ENCODE peak calls at places on chromosomes 4 and X, in five cellular contexts. N, Q, J, T and Y are unnamed samples.

GRCh38 chrX:150575415-150575814 is 7.0 kb downstream of the MTM1 start:
- DNase-seq in N (peak; percentile 38), Q (no peak), J (no peak), T (no peak), Y (no peak)

GRCh38 chrX:48684134-48684533 is 535 bp downstream of the WAS start:
- DNase-seq in N (no peak), Q (no peak), J (no peak), T (no peak), Y (no peak)

GRCh38 chr4:15855804-15856475 is 77.8 kb downstream of the CD38 start:
- DNase-seq in N (no peak), Q (no peak), J (no peak), T (no peak), Y (no peak)

GRCh38 chr4:139761461-139761860 is 95.8 kb downstream of the MGST2 start:
- DNase-seq in N (peak; percentile 29), Q (peak; percentile 63), J (no peak), T (no peak), Y (peak; percentile 74)

GRCh38 chr4:170691168-170691567 is 601.4 kb upstream of the AADAT start:
- DNase-seq in N (no peak), Q (no peak), J (no peak), T (no peak), Y (no peak)

GRCh38 chr4:150562751-150563150 is 19.2 kb upstream of the MAB21L2 start:
- DNase-seq in N (no peak), Q (no peak), J (no peak), T (no peak), Y (no peak)

GRCh38 chr4:8534601-8535000 is 45.6 kb upstream of the GPR78 start:
- DNase-seq in N (no peak), Q (no peak), J (no peak), T (no peak), Y (peak; percentile 15)

GRCh38 chr4:6986067-6986780 is 56.9 kb upstream of the TADA2B start:
- DNase-seq in N (no peak), Q (no peak), J (no peak), T (no peak), Y (peak; percentile 44)

GRCh38 chr4:89561051-89561450 is 253.5 kb upstream of the GPRIN3 start:
- DNase-seq in N (no peak), Q (no peak), J (no peak), T (no peak), Y (no peak)

GRCh38 chr4:41653523-41653922 is 95.0 kb downstream of the PHOX2B start:
- DNase-seq in N (no peak), Q (no peak), J (no peak), T (no peak), Y (no peak)

GRCh38 chr4:58649236-58649635 is 1539.1 kb upstream of the IGFBP7 start:
- DNase-seq in N (no peak), Q (no peak), J (no peak), T (no peak), Y (no peak)

GRCh38 chrX:100680756-100681155 is 36.8 kb downstream of the SRPX2 start:
- DNase-seq in N (no peak), Q (no peak), J (no peak), T (no peak), Y (no peak)

GRCh38 chr4:2786152-2786671 is 6.7 kb upstream of the SH3BP2 start:
- DNase-seq in N (peak; percentile 74), Q (no peak), J (peak; percentile 49), T (no peak), Y (no peak)

GRCh38 chr4:7620086-7620813 is 185.5 kb upstream of the PSAPL1 start:
- DNase-seq in N (no peak), Q (no peak), J (no peak), T (no peak), Y (no peak)

GRCh38 chr4:86935499-86935832 is 655 bp downstream of the AFF1 start:
- DNase-seq in N (no peak), Q (no peak), J (no peak), T (no peak), Y (peak; percentile 63)

GRCh38 chr4:129806986-129807385 is 711.0 kb downstream of the C4orf33 start:
- DNase-seq in N (no peak), Q (no peak), J (no peak), T (no peak), Y (no peak)

GRCh38 chrX:102745513-102746133 is 25.1 kb downstream of the GPRASP3 start:
- DNase-seq in N (no peak), Q (no peak), J (no peak), T (no peak), Y (peak; percentile 72)

GRCh38 chr4:59630922-59631321 is 1569.2 kb upstream of the ADGRL3 start:
- DNase-seq in N (no peak), Q (no peak), J (no peak), T (no peak), Y (no peak)

GRCh38 chr4:52560844-52561280 is 98.2 kb downstream of the USP46 start:
- DNase-seq in N (no peak), Q (no peak), J (no peak), T (peak; percentile 25), Y (no peak)

GRCh38 chrX:40625294-40625693 is 2.1 kb downstream of the MPC1L start:
- DNase-seq in N (no peak), Q (no peak), J (no peak), T (no peak), Y (no peak)

GRCh38 chr4:60948008-60948407 is 252.1 kb upstream of the ADGRL3 start:
- DNase-seq in N (no peak), Q (no peak), J (no peak), T (no peak), Y (no peak)

GRCh38 chr4:174277433-174277832 is 6.0 kb downstream of the FBXO8 start:
- DNase-seq in N (no peak), Q (no peak), J (no peak), T (no peak), Y (no peak)

GRCh38 chr4:56656346-56656643 is 24.8 kb downstream of the HOPX start:
- DNase-seq in N (peak; percentile 18), Q (no peak), J (no peak), T (no peak), Y (peak; percentile 49)

GRCh38 chrX:115639481-115639880 is 78.5 kb downstream of the PLS3 start:
- DNase-seq in N (no peak), Q (no peak), J (no peak), T (no peak), Y (peak; percentile 36)

GRCh38 chr4:135243960-135244561 is 1042.5 kb upstream of the PABPC4L start:
- DNase-seq in N (no peak), Q (no peak), J (no peak), T (peak; percentile 4), Y (no peak)

GRCh38 chr4:5165419-5166369 is 114.4 kb downstream of the STK32B start:
- DNase-seq in N (no peak), Q (no peak), J (no peak), T (no peak), Y (peak; percentile 9)

GRCh38 chrX:112048707-112049106 is 33.9 kb downstream of the TRPC5 start:
- DNase-seq in N (no peak), Q (no peak), J (peak; percentile 33), T (no peak), Y (peak; percentile 4)

GRCh38 chr4:1478766-1479355 is 72.6 kb upstream of the NKX1-1 start:
- DNase-seq in N (no peak), Q (no peak), J (peak; percentile 30), T (no peak), Y (no peak)

GRCh38 chrX:35728481-35728880 is 69.7 kb upstream of the MAGEB16 start:
- DNase-seq in N (no peak), Q (no peak), J (no peak), T (no peak), Y (peak; percentile 66)

GRCh38 chr4:116183241-116183640 is 902.1 kb downstream of the TRAM1L1 start:
- DNase-seq in N (no peak), Q (no peak), J (no peak), T (no peak), Y (no peak)

GRCh38 chr4:116180056-116180690 is 905.2 kb downstream of the TRAM1L1 start:
- DNase-seq in N (peak; percentile 23), Q (peak; percentile 4), J (no peak), T (no peak), Y (peak; percentile 29)
- TF ChIP-seq CTCF in N (peak; percentile 33), Q (peak; percentile 82), J (peak; percentile 53), T (no peak), Y (peak; percentile 66)

DNA sequence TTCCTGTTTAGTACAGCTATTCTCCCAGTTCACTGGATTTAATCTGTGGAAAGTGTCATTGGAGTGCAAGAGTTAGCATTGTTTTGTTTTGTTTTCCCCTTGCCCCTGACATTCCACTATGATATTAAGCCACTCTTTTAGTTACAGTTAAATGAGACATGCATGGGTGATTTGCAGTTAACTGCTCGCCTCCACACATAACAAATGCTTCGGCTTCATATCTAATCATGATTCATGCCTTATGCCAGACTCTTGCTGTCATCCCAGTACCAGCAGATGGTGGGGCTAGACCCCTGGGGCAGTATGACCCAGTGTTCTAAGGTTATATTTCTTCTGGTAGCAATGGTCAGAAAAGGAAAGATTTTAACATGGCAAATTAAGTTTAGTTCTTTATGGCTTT is 80.1 kb downstream of the RAP1GDS1 start:
- DNase-seq in N (no peak), Q (peak; percentile 8), J (no peak), T (peak; percentile 24), Y (no peak)
- TF ChIP-seq CTCF in N (no peak), Q (peak; percentile 13), J (no peak), T (no peak), Y (no peak)

GRCh38 chr4:99563310-99564186 is at the start of gene TRMT10A:
- DNase-seq in N (peak; percentile 98), Q (peak; percentile 96), J (peak; percentile 99), T (peak; percentile 94), Y (peak; percentile 99)
- TF ChIP-seq CTCF in N (no peak), Q (no peak), J (peak; percentile 16), T (no peak), Y (peak; percentile 14)

GRCh38 chr4:25144870-25145481 is 15.3 kb downstream of the SEPSECS start:
- DNase-seq in N (peak; percentile 17), Q (peak; percentile 36), J (no peak), T (no peak), Y (peak; percentile 29)
- TF ChIP-seq CTCF in N (peak; percentile 43), Q (peak; percentile 92), J (peak; percentile 54), T (peak; percentile 56), Y (peak; percentile 61)

GRCh38 chrX:53001958-53002357 is 43.6 kb upstream of the FAM156A start:
- DNase-seq in N (no peak), Q (no peak), J (no peak), T (no peak), Y (no peak)
- TF ChIP-seq CTCF in N (no peak), Q (no peak), J (no peak), T (no peak), Y (no peak)

GRCh38 chr4:85703098-85703497 is 228.1 kb downstream of the ARHGAP24 start:
- DNase-seq in N (no peak), Q (peak; percentile 33), J (no peak), T (no peak), Y (no peak)

GRCh38 chr4:85713005-85713404 is 238.1 kb downstream of the ARHGAP24 start:
- DNase-seq in N (no peak), Q (peak; percentile 81), J (no peak), T (no peak), Y (no peak)

GRCh38 chr4:85707591-85707990 is 232.6 kb downstream of the ARHGAP24 start:
- DNase-seq in N (peak; percentile 64), Q (peak; percentile 64), J (no peak), T (no peak), Y (no peak)

DNA sequence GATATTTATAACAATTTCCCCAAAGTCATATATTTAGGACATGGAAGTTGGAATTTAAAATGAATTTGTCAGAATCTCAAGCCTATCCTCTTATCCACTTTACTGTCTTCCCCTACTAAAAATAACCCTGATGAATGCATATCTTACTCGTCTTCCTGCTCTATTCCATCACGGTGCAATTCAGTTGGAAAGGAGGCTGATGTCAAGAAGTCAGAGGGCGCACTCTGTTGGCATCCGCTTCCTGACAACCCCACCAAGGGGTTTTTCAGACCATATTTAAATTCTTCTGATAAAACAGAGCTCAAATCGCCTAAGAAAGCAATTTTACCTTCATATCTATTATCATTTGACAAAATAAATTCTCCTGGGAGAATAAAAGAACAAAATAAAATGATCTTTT is 233.5 kb downstream of the ARHGAP24 start:
- DNase-seq in N (no peak), Q (no peak), J (no peak), T (no peak), Y (peak; percentile 16)
- TF ChIP-seq CTCF in N (no peak), Q (peak; percentile 52), J (no peak), T (no peak), Y (peak; percentile 65)